ENCODE peak calls at places on chromosomes 4 and X, in five cellular contexts. J is foreskin fibroblast; I is SK-N-SH; O is CD8-positive, alpha-beta T cell; W is H9. U is an unnamed sample.

GRCh38 chrX:100353326-100353725 is 56.7 kb downstream of the PCDH19 start:
- DNase-seq in J (no peak), I (no peak), O (no peak), W (no peak), U (no peak)

GRCh38 chr4:152065545-152065944 is 304.7 kb upstream of the GATB start:
- DNase-seq in J (no peak), I (no peak), O (no peak), W (no peak), U (no peak)

GRCh38 chrX:146363919-146364318 is 445.7 kb upstream of the CXorf51B start:
- DNase-seq in J (no peak), I (no peak), O (no peak), W (no peak), U (no peak)

GRCh38 chrX:131841496-131842410 is 181.3 kb upstream of the STK26 start:
- DNase-seq in J (peak), I (peak), O (no peak), W (peak), U (peak)

GRCh38 chrX:123425904-123426303 is 241.8 kb downstream of the GRIA3 start:
- DNase-seq in J (peak), I (no peak), O (no peak), W (no peak), U (no peak)

GRCh38 chr4:727576-727975 is 21.9 kb downstream of the PCGF3 start:
- DNase-seq in J (no peak), I (no peak), O (no peak), W (no peak), U (no peak)

GRCh38 chr4:181559637-181560036 is 683.6 kb upstream of the TENM3 start:
- DNase-seq in J (no peak), I (no peak), O (no peak), W (no peak), U (no peak)

GRCh38 chr4:7144374-7145290 is 47.7 kb upstream of the SORCS2 start:
- DNase-seq in J (peak), I (no peak), O (no peak), W (no peak), U (no peak)

GRCh38 chr4:44701037-44701436 is 22.8 kb downstream of the GUF1 start:
- DNase-seq in J (no peak), I (no peak), O (no peak), W (no peak), U (no peak)

GRCh38 chrX:69079278-69079677 is 86.0 kb downstream of the PJA1 start:
- DNase-seq in J (no peak), I (no peak), O (no peak), W (no peak), U (no peak)

GRCh38 chr4:124025423-124025822 is 628.8 kb downstream of the SPRY1 start:
- DNase-seq in J (no peak), I (no peak), O (no peak), W (no peak), U (no peak)

GRCh38 chrX:22952011-22952410 is 47.7 kb upstream of the DDX53 start:
- DNase-seq in J (peak), I (peak), O (no peak), W (no peak), U (peak)

GRCh38 chr4:120692964-120693363 is 229.6 kb downstream of the PRDM5 start:
- DNase-seq in J (peak), I (no peak), O (no peak), W (no peak), U (peak)

GRCh38 chr4:75135068-75135825 is 202.3 kb downstream of the PARM1 start:
- DNase-seq in J (no peak), I (no peak), O (no peak), W (no peak), U (no peak)

GRCh38 chr4:8155660-8156421 is 2.8 kb downstream of the ABLIM2 start:
- DNase-seq in J (no peak), I (no peak), O (no peak), W (no peak), U (no peak)

GRCh38 chr4:38730830-38731646 is 51.8 kb downstream of the TLR10 start:
- DNase-seq in J (peak), I (peak), O (peak), W (peak), U (peak)

GRCh38 chr4:25955705-25956104 is 41.7 kb downstream of the SMIM20 start:
- DNase-seq in J (no peak), I (no peak), O (no peak), W (no peak), U (no peak)

GRCh38 chr4:149311076-149311475 is 504.6 kb downstream of the IQCM start:
- DNase-seq in J (peak), I (no peak), O (no peak), W (no peak), U (no peak)

GRCh38 chr4:172480471-172480870 is 667.3 kb downstream of the GALNTL6 start:
- DNase-seq in J (no peak), I (no peak), O (no peak), W (no peak), U (peak)

GRCh38 chr4:17310269-17310652 is 201.6 kb downstream of the QDPR start:
- DNase-seq in J (peak), I (no peak), O (no peak), W (no peak), U (no peak)

GRCh38 chr4:172985552-172985951 is 183.1 kb upstream of the GALNT7 start:
- DNase-seq in J (no peak), I (no peak), O (no peak), W (no peak), U (no peak)

GRCh38 chr4:173212379-173212778 is 43.8 kb downstream of the GALNT7 start:
- DNase-seq in J (no peak), I (no peak), O (no peak), W (no peak), U (no peak)

GRCh38 chr4:176988226-176988625 is 195.5 kb upstream of the VEGFC start:
- DNase-seq in J (peak), I (no peak), O (no peak), W (no peak), U (peak)

GRCh38 chrX:139759637-139760036 is 51.7 kb upstream of the MCF2 start:
- DNase-seq in J (peak), I (no peak), O (no peak), W (no peak), U (no peak)

GRCh38 chr4:87575408-87575807 is 32.9 kb upstream of the DSPP start:
- DNase-seq in J (peak), I (no peak), O (no peak), W (no peak), U (no peak)

U was measured in hepatic stellate cell.